ENCODE peak calls at places on chromosomes 2 and 18, in eight cellular contexts. One of them, this sample, is unnamed.

GRCh38 chr2:96195410-96196071 is 13.1 kb downstream of the STARD7 start:
- DNase-seq in cardiac muscle cell: no peak
- DNase-seq in NCI-H1417: no peak
- DNase-seq in T-helper 2 cell: no peak
- DNase-seq in stimulated activated naive CD4-positive, alpha-beta T cell treated with Interleukin-2 at 50 U/mL for 16 hours: no peak
- DNase-seq in PC-9: no peak
- DNase-seq in NCI-H510A treated with DMSO at 0.1 percent for 48 hours: no peak
- DNase-seq in stimulated activated CD8-positive, alpha-beta memory T cell treated with anti-CD3 and anti-CD28 coated beads, Interleukin-7, amount 100 ng/mL, for 1 hour: no peak
- DNase-seq in this sample: no peak

GRCh38 chr2:25373269-25373981 is 31.7 kb upstream of the DNMT3A start:
- DNase-seq in PC-9: no peak
- DNase-seq in stimulated activated CD8-positive, alpha-beta memory T cell treated with anti-CD3 and anti-CD28 coated beads, Interleukin-7, amount 100 ng/mL, for 1 hour: no peak
- DNase-seq in T-helper 2 cell: no peak
- DNase-seq in cardiac muscle cell: no peak
- DNase-seq in NCI-H510A treated with DMSO at 0.1 percent for 48 hours: peak
- DNase-seq in stimulated activated naive CD4-positive, alpha-beta T cell treated with Interleukin-2 at 50 U/mL for 16 hours: no peak
- DNase-seq in NCI-H1417: peak
- DNase-seq in this sample: no peak

GRCh38 chr18:52903858-52904257 is 563.9 kb downstream of the DCC start:
- DNase-seq in cardiac muscle cell: peak
- DNase-seq in T-helper 2 cell: no peak
- DNase-seq in NCI-H1417: peak
- DNase-seq in stimulated activated naive CD4-positive, alpha-beta T cell treated with Interleukin-2 at 50 U/mL for 16 hours: no peak
- DNase-seq in NCI-H510A treated with DMSO at 0.1 percent for 48 hours: peak
- DNase-seq in stimulated activated CD8-positive, alpha-beta memory T cell treated with anti-CD3 and anti-CD28 coated beads, Interleukin-7, amount 100 ng/mL, for 1 hour: no peak
- DNase-seq in PC-9: peak
- DNase-seq in this sample: no peak

GRCh38 chr2:149732001-149732685 is 144.6 kb upstream of the MMADHC start:
- DNase-seq in NCI-H510A treated with DMSO at 0.1 percent for 48 hours: no peak
- DNase-seq in PC-9: peak
- DNase-seq in stimulated activated naive CD4-positive, alpha-beta T cell treated with Interleukin-2 at 50 U/mL for 16 hours: no peak
- DNase-seq in cardiac muscle cell: no peak
- DNase-seq in stimulated activated CD8-positive, alpha-beta memory T cell treated with anti-CD3 and anti-CD28 coated beads, Interleukin-7, amount 100 ng/mL, for 1 hour: no peak
- DNase-seq in T-helper 2 cell: no peak
- DNase-seq in NCI-H1417: no peak
- DNase-seq in this sample: no peak

GRCh38 chr2:101714098-101714497 is 16.6 kb downstream of the MAP4K4 start:
- DNase-seq in PC-9: no peak
- DNase-seq in cardiac muscle cell: no peak
- DNase-seq in T-helper 2 cell: no peak
- DNase-seq in stimulated activated CD8-positive, alpha-beta memory T cell treated with anti-CD3 and anti-CD28 coated beads, Interleukin-7, amount 100 ng/mL, for 1 hour: no peak
- DNase-seq in NCI-H1417: no peak
- DNase-seq in stimulated activated naive CD4-positive, alpha-beta T cell treated with Interleukin-2 at 50 U/mL for 16 hours: no peak
- DNase-seq in NCI-H510A treated with DMSO at 0.1 percent for 48 hours: no peak
- DNase-seq in this sample: no peak

GRCh38 chr18:31516432-31516831 is 18.5 kb downstream of the DSG2 start:
- DNase-seq in NCI-H510A treated with DMSO at 0.1 percent for 48 hours: no peak
- DNase-seq in stimulated activated CD8-positive, alpha-beta memory T cell treated with anti-CD3 and anti-CD28 coated beads, Interleukin-7, amount 100 ng/mL, for 1 hour: no peak
- DNase-seq in T-helper 2 cell: no peak
- DNase-seq in PC-9: no peak
- DNase-seq in cardiac muscle cell: no peak
- DNase-seq in stimulated activated naive CD4-positive, alpha-beta T cell treated with Interleukin-2 at 50 U/mL for 16 hours: no peak
- DNase-seq in NCI-H1417: no peak
- DNase-seq in this sample: no peak

GRCh38 chr2:18971628-18972027 is 382.3 kb upstream of the NT5C1B start:
- DNase-seq in stimulated activated naive CD4-positive, alpha-beta T cell treated with Interleukin-2 at 50 U/mL for 16 hours: no peak
- DNase-seq in PC-9: peak
- DNase-seq in NCI-H1417: no peak
- DNase-seq in T-helper 2 cell: no peak
- DNase-seq in cardiac muscle cell: no peak
- DNase-seq in stimulated activated CD8-positive, alpha-beta memory T cell treated with anti-CD3 and anti-CD28 coated beads, Interleukin-7, amount 100 ng/mL, for 1 hour: no peak
- DNase-seq in NCI-H510A treated with DMSO at 0.1 percent for 48 hours: no peak
- DNase-seq in this sample: no peak

GRCh38 chr2:181988154-181988924 is 2.7 kb downstream of the PPP1R1C start:
- DNase-seq in NCI-H510A treated with DMSO at 0.1 percent for 48 hours: no peak
- DNase-seq in PC-9: no peak
- DNase-seq in cardiac muscle cell: no peak
- DNase-seq in stimulated activated CD8-positive, alpha-beta memory T cell treated with anti-CD3 and anti-CD28 coated beads, Interleukin-7, amount 100 ng/mL, for 1 hour: no peak
- DNase-seq in T-helper 2 cell: no peak
- DNase-seq in stimulated activated naive CD4-positive, alpha-beta T cell treated with Interleukin-2 at 50 U/mL for 16 hours: no peak
- DNase-seq in NCI-H1417: no peak
- DNase-seq in this sample: no peak

GRCh38 chr2:156380117-156380645 is 47.7 kb upstream of the NR4A2 start:
- DNase-seq in PC-9: no peak
- DNase-seq in NCI-H1417: no peak
- DNase-seq in NCI-H510A treated with DMSO at 0.1 percent for 48 hours: no peak
- DNase-seq in stimulated activated CD8-positive, alpha-beta memory T cell treated with anti-CD3 and anti-CD28 coated beads, Interleukin-7, amount 100 ng/mL, for 1 hour: no peak
- DNase-seq in T-helper 2 cell: no peak
- DNase-seq in stimulated activated naive CD4-positive, alpha-beta T cell treated with Interleukin-2 at 50 U/mL for 16 hours: no peak
- DNase-seq in cardiac muscle cell: peak
- DNase-seq in this sample: no peak

GRCh38 chr2:70522627-70523026 is 31.0 kb downstream of the TGFA start:
- DNase-seq in NCI-H510A treated with DMSO at 0.1 percent for 48 hours: no peak
- DNase-seq in T-helper 2 cell: no peak
- DNase-seq in PC-9: no peak
- DNase-seq in stimulated activated naive CD4-positive, alpha-beta T cell treated with Interleukin-2 at 50 U/mL for 16 hours: no peak
- DNase-seq in stimulated activated CD8-positive, alpha-beta memory T cell treated with anti-CD3 and anti-CD28 coated beads, Interleukin-7, amount 100 ng/mL, for 1 hour: no peak
- DNase-seq in NCI-H1417: no peak
- DNase-seq in cardiac muscle cell: no peak
- DNase-seq in this sample: no peak

GRCh38 chr2:45269149-45269793 is 260.0 kb upstream of the SIX2 start:
- DNase-seq in NCI-H510A treated with DMSO at 0.1 percent for 48 hours: no peak
- DNase-seq in T-helper 2 cell: no peak
- DNase-seq in stimulated activated CD8-positive, alpha-beta memory T cell treated with anti-CD3 and anti-CD28 coated beads, Interleukin-7, amount 100 ng/mL, for 1 hour: no peak
- DNase-seq in cardiac muscle cell: no peak
- DNase-seq in PC-9: no peak
- DNase-seq in NCI-H1417: peak
- DNase-seq in stimulated activated naive CD4-positive, alpha-beta T cell treated with Interleukin-2 at 50 U/mL for 16 hours: no peak
- DNase-seq in this sample: no peak